ENCODE peak calls at places on chromosomes 7 and 10, in nine cellular contexts. X, I, Q, R, T, N, L, J and A are unnamed samples.

GRCh38 chr10:60911216-60911615 is 32.8 kb downstream of the RHOBTB1 start:
- DNase-seq in Q (no peak), N (no peak), I (no peak), J (no peak), T (no peak), R (no peak), X (no peak), L (no peak), A (no peak)

GRCh38 chr10:1939016-1939415 is 201.7 kb upstream of the ADARB2 start:
- DNase-seq in I (no peak), R (no peak), Q (no peak), T (no peak), J (no peak), N (no peak), L (no peak), X (no peak), A (no peak)

GRCh38 chr10:103930881-103931280 is 12.9 kb upstream of the STN1 start:
- DNase-seq in L (no peak), I (no peak), X (no peak), T (no peak), J (no peak), Q (no peak), N (no peak), R (no peak), A (no peak)

GRCh38 chr10:110355181-110355831 is 50.6 kb upstream of the SMNDC1 start:
- DNase-seq in T (no peak), R (no peak), I (no peak), L (no peak), J (no peak), X (no peak), Q (no peak), N (no peak), A (no peak)

GRCh38 chr7:18570890-18571478 is 75.4 kb downstream of the HDAC9 start:
- DNase-seq in Q (no peak), J (peak; percentile 50), N (no peak), T (no peak), I (peak; percentile 45), R (no peak), L (peak; percentile 41), X (peak; percentile 67), A (peak; percentile 83)

GRCh38 chr10:24957624-24958435 is 5.4 kb upstream of the PRTFDC1 start:
- DNase-seq in T (no peak), I (no peak), L (peak; percentile 91), J (peak; percentile 92), R (no peak), N (no peak), Q (no peak), X (peak; percentile 90), A (peak; percentile 60)

GRCh38 chr10:119438717-119439116 is 103.8 kb downstream of the RGS10 start:
- DNase-seq in Q (no peak), L (no peak), N (no peak), J (no peak), R (no peak), I (no peak), T (no peak), X (no peak), A (no peak)

GRCh38 chr7:10889266-10889898 is 84.3 kb upstream of the PHF14 start:
- DNase-seq in N (no peak), I (peak; percentile 64), T (no peak), X (peak; percentile 3), J (peak; percentile 56), L (peak; percentile 64), Q (peak; percentile 2), R (no peak), A (peak; percentile 85)

GRCh38 chr10:92834981-92835380 is 13.3 kb upstream of the EXOC6 start:
- DNase-seq in Q (no peak), I (no peak), J (peak; percentile 70), R (no peak), L (peak; percentile 59), X (peak; percentile 53), N (no peak), T (no peak), A (no peak)

GRCh38 chr10:72105675-72106074 is 17.3 kb upstream of the SPOCK2 start:
- DNase-seq in I (no peak), L (no peak), N (no peak), J (no peak), Q (no peak), X (no peak), T (no peak), R (no peak), A (peak; percentile 32)

GRCh38 chr7:99679032-99679399 is 780 bp downstream of the CYP3A5 start:
- DNase-seq in J (peak; percentile 14), N (no peak), Q (no peak), R (no peak), T (no peak), I (peak; percentile 52), L (peak; percentile 37), X (peak; percentile 71), A (no peak)

GRCh38 chr7:103524042-103524907 is 78.3 kb upstream of the SLC26A5 start:
- DNase-seq in N (no peak), T (no peak), X (peak; percentile 47), L (peak; percentile 56), Q (no peak), J (peak; percentile 37), I (peak; percentile 51), R (no peak), A (peak; percentile 86)

GRCh38 chr7:92833766-92834605 is 2.4 kb downstream of the CDK6 start:
- DNase-seq in X (peak; percentile 95), R (peak; percentile 95), I (peak; percentile 83), J (peak; percentile 75), Q (peak; percentile 17), L (peak; percentile 89), N (peak; percentile 87), T (peak; percentile 50), A (peak; percentile 79)

GRCh38 chr7:151774951-151775350 is 102.0 kb downstream of the PRKAG2 start:
- DNase-seq in J (no peak), N (no peak), Q (no peak), X (no peak), I (no peak), L (no peak), T (no peak), R (no peak), A (no peak)

GRCh38 chr7:39720586-39720985 is 97.2 kb downstream of the RALA start:
- DNase-seq in N (no peak), J (peak; percentile 70), L (no peak), X (no peak), R (no peak), Q (no peak), T (no peak), I (peak; percentile 88), A (no peak)

GRCh38 chr10:484925-485661 is 204.4 kb downstream of the DIP2C start:
- DNase-seq in J (no peak), I (no peak), N (peak; percentile 46), X (no peak), Q (no peak), T (no peak), R (peak; percentile 82), L (peak; percentile 65), A (no peak)

GRCh38 chr10:52226448-52226847 is 87.6 kb upstream of the DKK1 start:
- DNase-seq in Q (no peak), T (no peak), N (no peak), L (peak; percentile 49), J (peak; percentile 59), X (peak; percentile 83), I (no peak), R (no peak), A (peak; percentile 28)

GRCh38 chr10:36393800-36394199 is 731.6 kb upstream of the ANKRD30A start:
- DNase-seq in X (no peak), Q (no peak), R (no peak), T (no peak), N (no peak), J (no peak), L (peak; percentile 60), I (no peak), A (no peak)

GRCh38 chr10:113534428-113534827 is 18.4 kb upstream of the HABP2 start:
- DNase-seq in I (no peak), L (no peak), R (no peak), J (no peak), X (no peak), T (no peak), N (no peak), Q (no peak), A (no peak)

GRCh38 chr7:2530076-2530967 is 10.7 kb downstream of the LFNG start:
- DNase-seq in X (peak; percentile 64), N (no peak), T (no peak), I (no peak), R (no peak), L (no peak), J (peak; percentile 40), Q (no peak), A (no peak)

GRCh38 chr10:113438660-113439059 is 114.2 kb upstream of the HABP2 start:
- DNase-seq in L (peak; percentile 24), Q (no peak), I (no peak), N (no peak), T (no peak), X (no peak), J (peak; percentile 27), R (peak; percentile 31), A (peak; percentile 58)

GRCh38 chr10:71378341-71379117 is 18.2 kb upstream of the CDH23 start:
- DNase-seq in L (no peak), X (no peak), N (no peak), Q (no peak), T (no peak), J (no peak), I (no peak), R (no peak), A (no peak)

GRCh38 chr10:22824984-22825383 is 102.9 kb upstream of the ARMC3 start:
- DNase-seq in I (no peak), L (peak; percentile 74), J (peak; percentile 90), T (no peak), N (no peak), Q (no peak), R (no peak), X (peak; percentile 77), A (no peak)

GRCh38 chr10:116521424-116522305 is 24.1 kb upstream of the PNLIP start:
- DNase-seq in X (peak; percentile 68), L (peak; percentile 58), I (peak; percentile 37), Q (no peak), J (peak; percentile 27), R (no peak), T (no peak), N (no peak), A (peak; percentile 54)

GRCh38 chr7:44979481-44980392 is 922 bp upstream of the MYO1G start:
- DNase-seq in X (peak; percentile 58), R (no peak), L (no peak), I (peak; percentile 62), N (no peak), T (no peak), Q (no peak), J (peak; percentile 23), A (peak; percentile 83)

GRCh38 chr7:48427671-48428070 is 256.4 kb downstream of the ABCA13 start:
- DNase-seq in X (no peak), T (no peak), N (no peak), Q (no peak), J (peak; percentile 18), L (no peak), R (no peak), I (no peak), A (no peak)

GRCh38 chr10:63722537-63722936 is 201.3 kb downstream of the REEP3 start:
- DNase-seq in R (no peak), X (peak; percentile 65), I (peak; percentile 65), J (peak; percentile 89), T (no peak), N (no peak), L (peak; percentile 90), Q (no peak), A (no peak)

GRCh38 chr7:107999814-108000560 is 3.0 kb downstream of the LAMB1 start:
- DNase-seq in T (no peak), I (peak; percentile 89), Q (no peak), L (peak; percentile 59), J (peak; percentile 88), R (no peak), N (no peak), X (peak; percentile 47), A (no peak)

GRCh38 chr10:118543714-118544400 is 51.6 kb downstream of the PRLHR start:
- DNase-seq in I (peak; percentile 78), L (peak; percentile 44), X (peak; percentile 78), J (peak; percentile 16), T (no peak), N (peak; percentile 55), Q (no peak), R (no peak), A (peak; percentile 61)

GRCh38 chr10:102629661-102630614 is 14.3 kb upstream of the TRIM8 start:
- DNase-seq in L (peak; percentile 93), J (peak; percentile 95), I (peak; percentile 98), N (no peak), R (no peak), Q (no peak), X (peak; percentile 93), T (no peak), A (peak; percentile 17)

GRCh38 chr10:14603539-14604102 is 171.1 kb downstream of the FAM107B start:
- DNase-seq in T (no peak), X (peak; percentile 47), L (no peak), R (no peak), Q (no peak), J (no peak), I (no peak), N (no peak), A (no peak)